ENCODE peak calls at places on chromosome 6, in eight cellular contexts. X is fibroblast of lung, O is suprapubic skin, E is right lobe of liver, M is lower lobe of right lung, Z is AG04450, F is astrocyte, N is gastrocnemius medialis. T is an unnamed sample.

GRCh38 chr6:94389218-94389617 is 969.9 kb upstream of the EPHA7 start:
- DNase-seq in M (no peak), E (no peak), F (no peak), X (no peak), O (no peak), N (no peak), Z (no peak), T (peak)

GRCh38 chr6:9620263-9620662 is 794.6 kb downstream of the TFAP2A start:
- DNase-seq in O (no peak), X (no peak), E (no peak), Z (no peak), N (no peak), F (peak), M (no peak), T (no peak)

GRCh38 chr6:153032255-153032882 is 29.9 kb upstream of the MTRF1L start:
- DNase-seq in N (no peak), E (no peak), X (peak), F (peak), M (no peak), Z (peak), O (no peak), T (peak)

GRCh38 chr6:130515306-130515705 is 149.5 kb downstream of the TMEM200A start:
- DNase-seq in E (no peak), N (no peak), O (no peak), X (no peak), M (no peak), F (peak), Z (no peak), T (no peak)

GRCh38 chr6:150211700-150212615 is 69.1 kb downstream of the PPP1R14C start:
- DNase-seq in X (no peak), F (peak), M (no peak), Z (no peak), N (no peak), E (no peak), O (no peak), T (no peak)

GRCh38 chr6:45445749-45446454 is 68.2 kb upstream of the SUPT3H start:
- DNase-seq in Z (peak), X (peak), O (peak), F (peak), N (peak), E (peak), M (peak), T (peak)

GRCh38 chr6:19142236-19142635 is 694.9 kb upstream of the ID4 start:
- DNase-seq in F (no peak), E (no peak), O (no peak), M (no peak), Z (no peak), N (no peak), X (no peak), T (no peak)

GRCh38 chr6:170223718-170224693 is 66.9 kb downstream of the DLL1 start:
- DNase-seq in X (no peak), E (no peak), Z (no peak), N (no peak), F (no peak), M (no peak), O (peak), T (no peak)

GRCh38 chr6:79984261-79984660 is 20.2 kb upstream of the TTK start:
- DNase-seq in M (no peak), N (no peak), X (no peak), O (no peak), F (peak), E (no peak), Z (no peak), T (peak)

GRCh38 chr6:17015551-17016381 is 86.1 kb upstream of the STMND1 start:
- DNase-seq in Z (no peak), E (peak), O (peak), M (peak), X (no peak), N (peak), F (no peak), T (no peak)

GRCh38 chr6:163646133-163646532 is 231.6 kb downstream of the QKI start:
- DNase-seq in N (no peak), E (no peak), F (no peak), M (no peak), Z (no peak), O (no peak), X (no peak), T (no peak)

GRCh38 chr6:93222071-93222851 is 197.1 kb downstream of the EPHA7 start:
- DNase-seq in Z (no peak), N (no peak), O (no peak), E (no peak), X (no peak), M (no peak), F (no peak), T (no peak)

GRCh38 chr6:11645016-11645415 is 107.5 kb downstream of the TMEM170B start:
- DNase-seq in X (peak), Z (peak), F (no peak), N (no peak), M (no peak), E (no peak), O (no peak), T (no peak)

GRCh38 chr6:40425192-40425919 is 161.8 kb downstream of the LRFN2 start:
- DNase-seq in E (no peak), M (no peak), X (no peak), O (no peak), F (no peak), Z (no peak), N (peak), T (no peak)

GRCh38 chr6:89989742-89990141 is 95.5 kb downstream of the GJA10 start:
- DNase-seq in O (no peak), M (no peak), N (no peak), E (no peak), X (peak), F (peak), Z (peak), T (no peak)

GRCh38 chr6:144777249-144777648 is 492.1 kb downstream of the UTRN start:
- DNase-seq in O (no peak), Z (no peak), X (no peak), M (no peak), F (no peak), N (no peak), E (no peak), T (no peak)

GRCh38 chr6:108961985-108962384 is 113.8 kb downstream of the ARMC2 start:
- DNase-seq in E (no peak), M (no peak), Z (peak), X (peak), N (no peak), F (peak), O (no peak), T (no peak)

GRCh38 chr6:63798378-63798777 is 162.8 kb downstream of the PHF3 start:
- DNase-seq in N (no peak), O (no peak), M (no peak), F (no peak), Z (no peak), X (no peak), E (no peak), T (no peak)

GRCh38 chr6:122372647-122373046 is 26.8 kb upstream of the HSF2 start:
- DNase-seq in E (no peak), N (no peak), X (peak), F (no peak), O (no peak), Z (no peak), M (no peak), T (no peak)

GRCh38 chr6:11384531-11385309 is 152.3 kb upstream of the NEDD9 start:
- DNase-seq in M (no peak), F (peak), Z (no peak), X (no peak), O (no peak), E (no peak), N (no peak), T (no peak)

GRCh38 chr6:72616406-72617015 is 5.4 kb upstream of the KCNQ5 start:
- DNase-seq in F (no peak), O (no peak), Z (no peak), X (peak), N (no peak), E (no peak), M (no peak), T (no peak)

GRCh38 chr6:96631248-96631647 is 68.3 kb downstream of the FHL5 start:
- DNase-seq in M (no peak), Z (no peak), N (no peak), X (no peak), F (no peak), E (no peak), O (no peak), T (no peak)

GRCh38 chr6:5511924-5512323 is 250.6 kb downstream of the FARS2 start:
- DNase-seq in E (no peak), O (no peak), N (no peak), F (peak), M (no peak), X (peak), Z (peak), T (no peak)

GRCh38 chr6:136051140-136051775 is 198.9 kb downstream of the MTFR2 start:
- DNase-seq in N (no peak), X (peak), M (no peak), O (no peak), F (peak), Z (peak), E (no peak), T (no peak)

GRCh38 chr6:9851541-9852380 is 563.1 kb downstream of the TFAP2A start:
- DNase-seq in F (peak), Z (no peak), X (no peak), E (peak), N (no peak), M (no peak), O (no peak), T (peak)

GRCh38 chr6:79833264-79833663 is 114.1 kb downstream of the ELOVL4 start:
- DNase-seq in Z (no peak), E (no peak), F (no peak), O (no peak), N (no peak), M (no peak), X (peak), T (no peak)

GRCh38 chr6:76834399-76834798 is 628.9 kb downstream of the HTR1B start:
- DNase-seq in M (no peak), N (no peak), F (no peak), Z (no peak), X (no peak), E (no peak), O (no peak), T (no peak)

GRCh38 chr6:87706187-87706966 is 4.3 kb upstream of the AKIRIN2 start:
- DNase-seq in Z (no peak), X (peak), E (no peak), F (peak), M (no peak), N (no peak), O (no peak), T (peak)

GRCh38 chr6:167795321-167795811 is 31.3 kb upstream of the AFDN start:
- DNase-seq in O (no peak), F (no peak), N (no peak), M (no peak), E (no peak), X (no peak), Z (no peak), T (no peak)

DNA sequence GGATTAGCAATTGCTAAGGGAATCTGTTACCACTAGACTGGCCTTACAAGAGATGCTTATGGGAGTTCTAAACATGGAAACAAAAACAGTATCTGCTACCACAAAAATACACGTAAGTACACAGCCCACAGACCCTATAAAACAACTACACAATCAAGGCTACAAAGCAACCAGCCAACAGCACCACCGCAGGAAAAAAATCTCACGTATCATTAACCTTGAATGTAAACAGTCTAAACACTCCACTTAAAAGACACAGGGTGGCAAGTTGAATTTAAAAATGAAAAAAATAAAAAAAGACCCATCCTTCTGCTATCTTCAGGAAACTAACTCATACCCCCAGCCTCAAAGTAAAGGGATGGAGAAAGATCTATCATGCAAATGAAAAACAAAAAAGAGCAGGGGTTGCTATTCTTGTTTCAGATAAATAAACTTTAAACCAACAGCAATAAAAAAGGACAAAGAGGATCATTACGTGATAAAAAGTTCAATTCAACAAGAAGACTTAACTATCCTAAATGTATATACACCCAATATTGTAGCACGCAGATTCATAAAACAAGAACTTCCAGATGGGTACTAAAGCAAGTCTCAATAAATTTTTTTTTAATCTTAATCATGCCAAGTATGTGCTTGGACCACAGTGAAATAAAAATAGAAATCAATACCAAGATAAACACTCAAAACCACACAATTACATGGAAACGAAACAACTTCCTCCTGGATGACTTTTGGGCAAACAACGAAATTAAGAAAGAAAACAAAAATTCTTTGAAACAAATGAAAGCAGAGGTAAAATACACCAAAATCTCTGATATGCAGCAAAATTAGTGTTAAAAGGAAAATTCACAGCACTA is 52.3 kb downstream of the RNGTT start:
- DNase-seq in X (peak), E (no peak), Z (no peak), O (no peak), M (no peak), N (no peak), F (peak), T (no peak)
- TF ChIP-seq CTCF in X (no peak), E (no peak), Z (no peak), O (no peak), M (no peak), N (no peak), F (no peak), T (no peak)

DNA sequence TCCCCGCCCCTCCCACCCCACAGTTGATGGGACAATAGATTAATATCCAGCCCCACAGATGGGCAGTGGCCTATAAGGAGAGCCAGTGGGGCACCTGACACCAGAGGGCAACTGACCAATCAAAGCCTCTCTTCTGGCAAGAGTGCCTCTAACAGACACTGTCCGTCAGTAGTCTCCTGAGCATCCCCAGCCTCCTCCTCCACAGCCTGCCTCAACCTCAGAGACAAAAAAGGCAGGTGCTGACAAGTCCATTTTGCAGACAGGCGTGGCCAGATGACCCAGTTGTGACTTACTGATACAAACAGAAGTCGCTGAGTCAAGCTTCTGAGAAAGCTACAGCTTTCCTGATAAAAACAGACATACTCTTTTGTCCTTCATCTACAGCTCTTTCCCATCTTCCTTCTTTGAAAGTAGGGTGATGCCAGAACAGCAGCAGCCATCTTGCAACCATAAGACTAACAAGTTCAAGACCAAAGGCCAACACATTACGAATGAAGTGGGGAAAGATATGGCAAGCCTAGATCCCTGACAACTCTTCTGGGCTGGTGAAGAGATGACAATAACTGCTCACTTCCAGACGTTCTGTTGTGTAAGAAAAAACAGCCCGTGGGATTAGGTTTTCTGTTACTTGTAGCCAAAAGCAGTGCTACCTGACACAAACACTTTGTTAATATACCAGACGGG is 12.3 kb downstream of the PPIL1 start:
- DNase-seq in M (no peak), E (no peak), O (no peak), N (no peak), X (no peak), F (no peak), Z (no peak), T (peak)
- H3K27ac ChIP-seq in M (no peak), E (no peak), O (no peak), N (no peak), X (no peak), F (no peak), Z (no peak), T (peak)

GRCh38 chr6:38279423-38279822 is 360.3 kb downstream of the BTBD9 start:
- DNase-seq in N (no peak), Z (no peak), M (no peak), O (no peak), X (no peak), E (no peak), F (no peak), T (no peak)
- TF ChIP-seq CTCF in N (no peak), Z (peak), M (peak), O (no peak), X (no peak), E (no peak), F (no peak), T (no peak)

DNA sequence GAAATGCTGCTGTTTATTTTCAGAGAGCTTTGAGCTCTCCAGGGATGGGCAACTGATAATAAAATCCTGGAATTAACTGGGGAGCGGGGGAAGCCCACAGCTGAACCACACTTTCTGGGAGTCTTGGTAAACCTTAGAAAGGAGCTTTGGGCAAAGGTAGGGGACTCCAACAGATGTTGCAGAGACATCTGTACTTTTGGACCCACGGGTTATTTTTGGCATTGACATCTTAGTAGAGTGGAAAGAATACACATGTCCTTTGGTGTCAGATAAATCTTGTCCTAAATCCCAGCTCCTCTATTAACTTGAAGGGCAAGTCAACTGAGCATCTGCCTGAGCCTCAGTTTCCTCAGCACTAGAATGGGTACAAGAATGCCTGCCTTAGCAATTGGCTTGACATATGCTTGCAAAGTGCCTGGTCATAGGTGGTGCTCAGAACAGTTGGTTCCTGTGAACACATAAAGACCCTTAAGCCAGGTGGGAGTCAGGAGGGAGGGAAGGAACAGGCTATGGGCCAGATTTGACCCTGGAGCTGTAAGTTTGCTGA is 5.8 kb downstream of the SLC22A3 start:
- DNase-seq in Z (no peak), E (no peak), X (no peak), M (no peak), O (no peak), N (no peak), F (no peak), T (no peak)
- H3K27ac ChIP-seq in Z (no peak), E (no peak), X (no peak), M (no peak), O (no peak), N (peak), F (no peak), T (no peak)

DNA sequence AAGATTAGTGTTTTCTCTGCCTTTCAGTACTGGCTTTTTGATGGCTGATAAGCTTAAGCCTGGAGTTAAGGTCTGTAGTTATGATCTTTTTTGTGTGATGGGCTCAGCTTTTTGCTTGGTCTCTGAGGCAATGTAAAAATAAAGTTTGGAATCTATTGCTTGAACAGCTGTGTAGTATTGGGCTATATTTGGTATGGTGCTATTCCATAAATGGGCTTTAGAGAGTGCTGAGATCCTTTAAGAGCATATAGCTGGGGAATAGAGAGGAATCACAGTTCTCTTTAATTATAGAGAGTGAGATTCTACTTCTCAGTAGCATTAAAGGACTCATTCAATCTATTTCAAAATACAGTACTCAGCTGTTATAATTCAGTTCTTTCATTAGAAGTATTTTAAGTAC is 40.8 kb downstream of the ZNF451 start:
- DNase-seq in Z (no peak), M (no peak), O (no peak), F (no peak), N (no peak), X (peak), E (no peak), T (no peak)
- TF ChIP-seq CTCF in Z (peak), M (no peak), O (no peak), F (no peak), N (no peak), X (no peak), E (no peak), T (no peak)

DNA sequence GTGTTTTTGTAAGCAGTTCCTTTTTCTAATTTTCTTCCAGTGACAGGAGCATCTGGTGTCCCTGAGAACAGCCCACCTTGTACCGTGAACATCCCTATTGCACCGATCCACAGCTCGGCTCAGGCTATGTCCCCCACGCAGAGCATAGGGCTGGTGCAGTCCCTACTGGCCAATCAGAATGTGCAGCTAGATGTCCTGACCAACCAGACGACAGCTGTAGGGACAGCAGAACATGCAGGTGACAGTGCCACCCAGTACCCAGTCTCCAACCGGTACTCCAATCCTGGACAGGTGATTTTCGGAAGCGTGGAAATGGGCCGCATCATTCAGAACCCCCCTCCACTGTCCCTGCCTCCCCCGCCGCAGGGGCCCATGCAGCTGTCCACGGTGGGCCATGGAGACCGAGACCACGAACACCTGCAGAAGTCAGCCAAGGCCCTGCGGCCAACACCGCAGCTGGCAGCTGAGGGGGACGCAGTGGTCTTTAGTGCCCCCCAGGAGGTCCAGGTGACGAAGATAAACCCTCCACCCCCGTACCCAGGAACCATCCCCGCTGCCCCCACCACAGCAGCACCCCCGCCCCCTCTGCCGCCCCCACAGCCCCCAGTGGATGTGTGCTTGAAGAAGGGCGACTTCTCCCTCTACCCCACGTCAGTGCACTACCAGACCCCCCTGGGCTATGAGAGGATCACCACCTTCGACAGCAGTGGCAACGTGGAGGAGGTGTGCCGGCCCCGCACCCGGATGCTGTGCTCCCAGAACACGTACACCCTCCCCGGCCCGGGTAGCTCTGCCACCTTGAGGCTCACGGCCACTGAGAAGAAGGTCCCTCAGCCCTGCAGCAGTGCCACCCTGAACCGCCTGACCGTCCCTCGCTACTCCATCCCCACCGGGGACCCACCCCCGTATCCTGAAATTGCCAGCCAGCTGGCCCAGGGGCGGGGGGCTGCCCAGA is 58.0 kb upstream of the TMEM181 start:
- DNase-seq in O (no peak), Z (no peak), N (no peak), F (no peak), M (no peak), X (no peak), E (no peak), T (no peak)
- H3K27ac ChIP-seq in O (no peak), Z (no peak), N (no peak), F (no peak), M (no peak), X (no peak), E (no peak), T (no peak)